ENCODE peak calls at places on chromosomes 7 and 10, in four cellular contexts. One of them, this sample, is unnamed.

GRCh38 chr7:454356-455109 is 65.1 kb downstream of the PDGFA start:
- DNase-seq in AG04450: no peak
- DNase-seq in aorta: no peak
- DNase-seq in CD8-positive, alpha-beta memory T cell: peak
- DNase-seq in this sample: no peak

GRCh38 chr10:96352587-96352986 is 6.2 kb downstream of the OPALIN start:
- DNase-seq in AG04450: no peak
- DNase-seq in aorta: no peak
- DNase-seq in CD8-positive, alpha-beta memory T cell: no peak
- DNase-seq in this sample: no peak

GRCh38 chr7:5380350-5381210 is 43.1 kb downstream of the TNRC18 start:
- DNase-seq in AG04450: no peak
- DNase-seq in aorta: no peak
- DNase-seq in CD8-positive, alpha-beta memory T cell: no peak
- DNase-seq in this sample: no peak

GRCh38 chr10:1130995-1131790 is 75.0 kb downstream of the WDR37 start:
- DNase-seq in AG04450: no peak
- DNase-seq in aorta: no peak
- DNase-seq in CD8-positive, alpha-beta memory T cell: no peak
- DNase-seq in this sample: no peak

GRCh38 chr7:107039199-107039900 is 5.2 kb upstream of the PRKAR2B start:
- DNase-seq in AG04450: no peak
- DNase-seq in aorta: no peak
- DNase-seq in CD8-positive, alpha-beta memory T cell: no peak
- DNase-seq in this sample: no peak

GRCh38 chr7:85471740-85472139 is 284.9 kb upstream of the SEMA3D start:
- DNase-seq in AG04450: peak
- DNase-seq in aorta: no peak
- DNase-seq in CD8-positive, alpha-beta memory T cell: no peak
- DNase-seq in this sample: no peak

GRCh38 chr7:130893441-130893894 is 159.5 kb upstream of the KLF14 start:
- DNase-seq in AG04450: no peak
- DNase-seq in aorta: no peak
- DNase-seq in CD8-positive, alpha-beta memory T cell: no peak
- DNase-seq in this sample: no peak

GRCh38 chr10:955127-955819 is 23.8 kb upstream of the LARP4B start:
- DNase-seq in AG04450: no peak
- DNase-seq in aorta: no peak
- DNase-seq in CD8-positive, alpha-beta memory T cell: no peak
- DNase-seq in this sample: no peak

GRCh38 chr7:130273081-130273699 is 6.5 kb downstream of the CPA2 start:
- DNase-seq in AG04450: peak
- DNase-seq in aorta: no peak
- DNase-seq in CD8-positive, alpha-beta memory T cell: no peak
- DNase-seq in this sample: peak

GRCh38 chr7:103547451-103548284 is 101.7 kb upstream of the SLC26A5 start:
- DNase-seq in AG04450: no peak
- DNase-seq in aorta: no peak
- DNase-seq in CD8-positive, alpha-beta memory T cell: no peak
- DNase-seq in this sample: no peak

GRCh38 chr7:41685684-41686083 is 17.2 kb downstream of the INHBA start:
- DNase-seq in AG04450: peak
- DNase-seq in aorta: no peak
- DNase-seq in CD8-positive, alpha-beta memory T cell: no peak
- DNase-seq in this sample: no peak

GRCh38 chr7:88218836-88219605 is 817 bp downstream of the SRI start:
- DNase-seq in AG04450: no peak
- DNase-seq in aorta: peak
- DNase-seq in CD8-positive, alpha-beta memory T cell: peak
- DNase-seq in this sample: peak

GRCh38 chr7:9711259-9711658 is 1262.4 kb upstream of the PHF14 start:
- DNase-seq in AG04450: no peak
- DNase-seq in aorta: no peak
- DNase-seq in CD8-positive, alpha-beta memory T cell: no peak
- DNase-seq in this sample: no peak

GRCh38 chr10:90168244-90168643 is 466.9 kb downstream of the KIF20B start:
- DNase-seq in AG04450: no peak
- DNase-seq in aorta: no peak
- DNase-seq in CD8-positive, alpha-beta memory T cell: no peak
- DNase-seq in this sample: no peak

GRCh38 chr7:101018271-101019167 is 1.4 kb upstream of the MUC17 start:
- DNase-seq in AG04450: no peak
- DNase-seq in aorta: no peak
- DNase-seq in CD8-positive, alpha-beta memory T cell: no peak
- DNase-seq in this sample: no peak

GRCh38 chr10:63866075-63866746 is 345.0 kb downstream of the REEP3 start:
- DNase-seq in AG04450: no peak
- DNase-seq in aorta: peak
- DNase-seq in CD8-positive, alpha-beta memory T cell: peak
- DNase-seq in this sample: peak

GRCh38 chr7:116988363-116988989 is 35.2 kb downstream of the ST7 start:
- DNase-seq in AG04450: no peak
- DNase-seq in aorta: no peak
- DNase-seq in CD8-positive, alpha-beta memory T cell: no peak
- DNase-seq in this sample: no peak

GRCh38 chr7:17010637-17011300 is 129.0 kb upstream of the AGR3 start:
- DNase-seq in AG04450: no peak
- DNase-seq in aorta: no peak
- DNase-seq in CD8-positive, alpha-beta memory T cell: no peak
- DNase-seq in this sample: no peak

GRCh38 chr7:78080811-78081210 is 282.2 kb downstream of the PHTF2 start:
- DNase-seq in AG04450: no peak
- DNase-seq in aorta: no peak
- DNase-seq in CD8-positive, alpha-beta memory T cell: no peak
- DNase-seq in this sample: no peak

GRCh38 chr7:100583132-100584045 is 2.5 kb downstream of the LRCH4 start:
- DNase-seq in AG04450: no peak
- DNase-seq in aorta: peak
- DNase-seq in CD8-positive, alpha-beta memory T cell: peak
- DNase-seq in this sample: peak

GRCh38 chr7:28180364-28181147 is at the start of gene JAZF1:
- DNase-seq in AG04450: no peak
- DNase-seq in aorta: peak
- DNase-seq in CD8-positive, alpha-beta memory T cell: peak
- DNase-seq in this sample: peak

GRCh38 chr10:13624630-13625029 is 37.9 kb downstream of the PRPF18 start:
- DNase-seq in AG04450: no peak
- DNase-seq in aorta: no peak
- DNase-seq in CD8-positive, alpha-beta memory T cell: no peak
- DNase-seq in this sample: no peak

GRCh38 chr10:69802424-69803161 is 887 bp downstream of the COL13A1 start:
- DNase-seq in AG04450: no peak
- DNase-seq in aorta: peak
- DNase-seq in CD8-positive, alpha-beta memory T cell: no peak
- DNase-seq in this sample: no peak

GRCh38 chr10:119233821-119234220 is 26.4 kb downstream of the GRK5 start:
- DNase-seq in AG04450: no peak
- DNase-seq in aorta: no peak
- DNase-seq in CD8-positive, alpha-beta memory T cell: no peak
- DNase-seq in this sample: no peak

GRCh38 chr10:71143610-71144009 is 68.8 kb upstream of the UNC5B start:
- DNase-seq in AG04450: no peak
- DNase-seq in aorta: peak
- DNase-seq in CD8-positive, alpha-beta memory T cell: no peak
- DNase-seq in this sample: no peak

GRCh38 chr7:148912758-148913541 is 28.9 kb upstream of the EZH2 start:
- DNase-seq in AG04450: no peak
- DNase-seq in aorta: no peak
- DNase-seq in CD8-positive, alpha-beta memory T cell: no peak
- DNase-seq in this sample: no peak

GRCh38 chr10:98852686-98853085 is 383.0 kb downstream of the HPSE2 start:
- DNase-seq in AG04450: no peak
- DNase-seq in aorta: no peak
- DNase-seq in CD8-positive, alpha-beta memory T cell: no peak
- DNase-seq in this sample: no peak

GRCh38 chr10:60230892-60231291 is 158.8 kb downstream of the ANK3 start:
- DNase-seq in AG04450: no peak
- DNase-seq in aorta: no peak
- DNase-seq in CD8-positive, alpha-beta memory T cell: no peak
- DNase-seq in this sample: no peak

GRCh38 chr7:585229-585711 is 65.6 kb upstream of the PDGFA start:
- DNase-seq in AG04450: no peak
- DNase-seq in aorta: peak
- DNase-seq in CD8-positive, alpha-beta memory T cell: no peak
- DNase-seq in this sample: no peak

GRCh38 chr7:115078851-115079250 is 157.0 kb downstream of the MDFIC start:
- DNase-seq in AG04450: no peak
- DNase-seq in aorta: no peak
- DNase-seq in CD8-positive, alpha-beta memory T cell: no peak
- DNase-seq in this sample: no peak

GRCh38 chr7:115081772-115082171 is 159.9 kb downstream of the MDFIC start:
- DNase-seq in AG04450: no peak
- DNase-seq in aorta: no peak
- DNase-seq in CD8-positive, alpha-beta memory T cell: no peak
- DNase-seq in this sample: no peak

GRCh38 chr7:115083935-115084334 is 162.0 kb downstream of the MDFIC start:
- DNase-seq in AG04450: no peak
- DNase-seq in aorta: no peak
- DNase-seq in CD8-positive, alpha-beta memory T cell: no peak
- DNase-seq in this sample: no peak

DNA sequence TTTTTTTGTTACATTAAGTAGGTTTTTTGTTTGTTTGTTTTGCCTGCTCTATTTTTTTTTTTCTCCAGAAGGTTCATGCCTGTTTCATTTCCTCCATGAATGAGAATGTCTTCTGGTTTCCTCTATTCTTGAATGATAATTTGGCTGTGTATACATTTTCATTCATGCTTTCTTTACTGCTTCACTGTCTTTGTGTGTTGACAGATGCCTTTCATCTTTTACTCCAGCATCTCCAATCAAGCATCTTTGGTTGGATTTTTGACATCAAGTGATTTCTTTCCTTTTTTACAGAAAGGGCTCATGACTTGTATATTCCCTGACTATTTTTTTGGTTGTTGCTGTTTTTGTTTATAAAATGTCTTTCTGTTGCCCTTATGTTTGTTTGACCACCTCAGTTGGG is 156.5 kb downstream of the MDFIC start:
- DNase-seq in AG04450: no peak
- DNase-seq in aorta: no peak
- DNase-seq in CD8-positive, alpha-beta memory T cell: no peak
- DNase-seq in this sample: no peak
- H3K27ac ChIP-seq in AG04450: no peak
- H3K27ac ChIP-seq in aorta: no peak
- H3K27ac ChIP-seq in CD8-positive, alpha-beta memory T cell: no peak
- H3K27ac ChIP-seq in this sample: no peak

GRCh38 chr7:94647295-94647694 is 8.6 kb downstream of the SGCE start:
- DNase-seq in AG04450: no peak
- DNase-seq in aorta: no peak
- DNase-seq in CD8-positive, alpha-beta memory T cell: no peak
- DNase-seq in this sample: no peak

GRCh38 chr7:94649313-94649924 is 6.5 kb downstream of the SGCE start:
- DNase-seq in AG04450: no peak
- DNase-seq in aorta: no peak
- DNase-seq in CD8-positive, alpha-beta memory T cell: no peak
- DNase-seq in this sample: no peak

GRCh38 chr7:94650652-94651051 is 5.3 kb downstream of the SGCE start:
- DNase-seq in AG04450: no peak
- DNase-seq in aorta: no peak
- DNase-seq in CD8-positive, alpha-beta memory T cell: no peak
- DNase-seq in this sample: no peak

GRCh38 chr7:94648731-94649130 is 7.2 kb downstream of the SGCE start:
- DNase-seq in AG04450: no peak
- DNase-seq in aorta: no peak
- DNase-seq in CD8-positive, alpha-beta memory T cell: no peak
- DNase-seq in this sample: no peak

GRCh38 chr7:94650137-94650536 is 5.8 kb downstream of the SGCE start:
- DNase-seq in AG04450: no peak
- DNase-seq in aorta: no peak
- DNase-seq in CD8-positive, alpha-beta memory T cell: no peak
- DNase-seq in this sample: no peak
- H3K27ac ChIP-seq in AG04450: no peak
- H3K27ac ChIP-seq in aorta: no peak
- H3K27ac ChIP-seq in CD8-positive, alpha-beta memory T cell: no peak
- H3K27ac ChIP-seq in this sample: no peak

DNA sequence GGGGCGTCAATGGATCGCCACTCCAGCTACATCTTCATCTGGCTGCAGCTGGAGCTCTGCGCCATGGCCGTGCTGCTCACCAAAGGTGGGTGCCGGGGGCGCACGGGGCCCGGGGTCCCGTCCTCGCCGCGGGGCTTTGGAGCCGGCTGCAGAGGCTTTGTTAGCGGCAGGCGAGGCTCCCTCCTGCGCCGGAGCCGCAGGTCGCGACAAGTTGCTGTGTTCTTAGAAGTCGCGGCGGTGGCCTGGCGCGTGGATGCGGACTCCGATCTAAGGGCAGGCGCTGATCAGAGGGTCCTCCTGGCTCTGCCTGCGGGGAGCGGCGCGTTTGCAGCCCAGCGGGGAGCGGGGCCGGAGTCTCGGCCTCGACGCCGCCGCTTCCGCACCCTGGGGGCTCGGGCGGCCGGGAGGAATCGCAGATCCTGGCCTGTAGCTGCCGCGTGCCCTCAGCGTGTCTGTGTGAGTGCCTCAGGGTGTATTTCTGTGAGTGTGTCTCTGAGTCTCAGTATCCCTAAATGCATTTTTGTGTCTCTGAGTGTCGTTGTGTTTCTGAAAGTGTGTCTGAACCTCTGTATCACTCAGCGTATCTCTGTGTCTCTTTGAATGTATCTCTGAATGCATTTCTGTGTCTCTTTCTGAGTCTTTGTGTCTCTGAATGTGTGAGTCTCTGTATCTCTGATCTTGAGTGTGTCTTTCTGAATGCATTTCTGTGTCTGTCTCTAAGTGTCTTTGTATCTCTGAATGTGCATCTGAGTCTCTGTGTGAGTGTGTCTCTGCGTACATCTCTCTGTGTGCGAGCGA is 767 bp downstream of the BAMBI start:
- DNase-seq in AG04450: no peak
- DNase-seq in aorta: peak
- DNase-seq in CD8-positive, alpha-beta memory T cell: peak
- DNase-seq in this sample: no peak
- H3K27ac ChIP-seq in AG04450: no peak
- H3K27ac ChIP-seq in aorta: peak
- H3K27ac ChIP-seq in CD8-positive, alpha-beta memory T cell: no peak
- H3K27ac ChIP-seq in this sample: no peak

GRCh38 chr7:55157347-55158105 is 138.7 kb downstream of the EGFR start:
- DNase-seq in AG04450: no peak
- DNase-seq in aorta: no peak
- DNase-seq in CD8-positive, alpha-beta memory T cell: no peak
- DNase-seq in this sample: no peak
- H3K27ac ChIP-seq in AG04450: no peak
- H3K27ac ChIP-seq in aorta: no peak
- H3K27ac ChIP-seq in CD8-positive, alpha-beta memory T cell: no peak
- H3K27ac ChIP-seq in this sample: no peak

GRCh38 chr10:86681047-86681446 is 12.7 kb downstream of the LDB3 start:
- DNase-seq in AG04450: no peak
- DNase-seq in aorta: peak
- DNase-seq in CD8-positive, alpha-beta memory T cell: no peak
- DNase-seq in this sample: no peak
- H3K27ac ChIP-seq in AG04450: no peak
- H3K27ac ChIP-seq in aorta: peak
- H3K27ac ChIP-seq in CD8-positive, alpha-beta memory T cell: no peak
- H3K27ac ChIP-seq in this sample: no peak

GRCh38 chr10:21737061-21737460 is 203.0 kb downstream of the MLLT10 start:
- DNase-seq in AG04450: no peak
- DNase-seq in aorta: no peak
- DNase-seq in CD8-positive, alpha-beta memory T cell: no peak
- DNase-seq in this sample: peak
- H3K27ac ChIP-seq in AG04450: no peak
- H3K27ac ChIP-seq in aorta: no peak
- H3K27ac ChIP-seq in CD8-positive, alpha-beta memory T cell: no peak
- H3K27ac ChIP-seq in this sample: peak

This sample was measured in naive thymus-derived CD4-positive, alpha-beta T cell.